ENCODE peak calls at places on chromosomes 7 and 10, in seven cellular contexts. Y, V, Z, M, G, K and B are unnamed samples.

GRCh38 chr7:134873253-134873652 is 93.8 kb downstream of the CALD1 start:
- DNase-seq in Y (no peak), V (no peak), Z (peak), M (no peak), G (peak), K (peak), B (peak)

GRCh38 chr7:41696323-41696916 is 6.5 kb downstream of the INHBA start:
- DNase-seq in Y (peak), V (peak), Z (peak), M (peak), G (peak), K (peak), B (peak)

GRCh38 chr10:86447422-86447821 is 74.2 kb downstream of the WAPL start:
- DNase-seq in Y (no peak), V (no peak), Z (no peak), M (no peak), G (no peak), K (no peak), B (no peak)

GRCh38 chr10:28425431-28425830 is 107.5 kb upstream of the WAC start:
- DNase-seq in Y (no peak), V (no peak), Z (no peak), M (no peak), G (no peak), K (peak), B (no peak)

GRCh38 chr10:119537953-119538630 is 4.4 kb downstream of the RGS10 start:
- DNase-seq in Y (no peak), V (no peak), Z (no peak), M (no peak), G (no peak), K (no peak), B (no peak)

GRCh38 chr7:91165846-91166230 is 98.4 kb upstream of the FZD1 start:
- DNase-seq in Y (no peak), V (no peak), Z (no peak), M (no peak), G (peak), K (peak), B (no peak)

GRCh38 chr7:138868711-138869110 is 70.7 kb upstream of the ATP6V0A4 start:
- DNase-seq in Y (no peak), V (no peak), Z (no peak), M (no peak), G (no peak), K (no peak), B (no peak)

GRCh38 chr7:43591551-43592180 is 8.8 kb downstream of the STK17A start:
- DNase-seq in Y (no peak), V (no peak), Z (no peak), M (no peak), G (peak), K (peak), B (peak)

GRCh38 chr10:12181065-12181775 is 14.5 kb downstream of the NUDT5 start:
- DNase-seq in Y (no peak), V (no peak), Z (peak), M (no peak), G (peak), K (no peak), B (peak)

GRCh38 chr7:151520419-151521229 is 929 bp upstream of the RHEB start:
- DNase-seq in Y (no peak), V (peak), Z (peak), M (no peak), G (no peak), K (peak), B (no peak)

GRCh38 chr10:43863859-43864591 is 215.3 kb upstream of the ZNF32 start:
- DNase-seq in Y (no peak), V (no peak), Z (peak), M (no peak), G (peak), K (peak), B (no peak)

GRCh38 chr7:86784765-86785164 is 141.1 kb downstream of the GRM3 start:
- DNase-seq in Y (no peak), V (no peak), Z (no peak), M (no peak), G (no peak), K (no peak), B (no peak)

GRCh38 chr10:71462642-71462935 is 65.9 kb downstream of the CDH23 start:
- DNase-seq in Y (no peak), V (no peak), Z (no peak), M (no peak), G (no peak), K (no peak), B (no peak)

GRCh38 chr10:44922021-44922420 is 10.9 kb downstream of the TMEM72 start:
- DNase-seq in Y (no peak), V (no peak), Z (no peak), M (no peak), G (no peak), K (no peak), B (no peak)

GRCh38 chr10:101682172-101682825 is 12.7 kb downstream of the FBXW4 start:
- DNase-seq in Y (peak), V (no peak), Z (no peak), M (no peak), G (peak), K (peak), B (no peak)

GRCh38 chr7:106155027-106155426 is 42.9 kb upstream of the SYPL1 start:
- DNase-seq in Y (no peak), V (no peak), Z (no peak), M (no peak), G (no peak), K (no peak), B (no peak)

GRCh38 chr7:17593854-17594419 is 295.5 kb downstream of the AHR start:
- DNase-seq in Y (no peak), V (no peak), Z (no peak), M (no peak), G (no peak), K (peak), B (no peak)

GRCh38 chr10:82874671-82875070 is 999.7 kb downstream of the NRG3 start:
- DNase-seq in Y (no peak), V (no peak), Z (no peak), M (peak), G (no peak), K (peak), B (peak)

GRCh38 chr7:110568932-110569331 is 522.0 kb upstream of the LRRN3 start:
- DNase-seq in Y (no peak), V (no peak), Z (no peak), M (no peak), G (no peak), K (no peak), B (peak)

GRCh38 chr7:74575083-74575803 is 82.3 kb upstream of the GTF2I start:
- DNase-seq in Y (no peak), V (no peak), Z (peak), M (no peak), G (peak), K (peak), B (peak)

GRCh38 chr10:3830946-3831345 is 45.9 kb upstream of the KLF6 start:
- DNase-seq in Y (no peak), V (no peak), Z (no peak), M (no peak), G (peak), K (no peak), B (no peak)

GRCh38 chr10:123990889-123991288 is 99.3 kb upstream of the CPXM2 start:
- DNase-seq in Y (no peak), V (peak), Z (no peak), M (no peak), G (no peak), K (no peak), B (no peak)

GRCh38 chr7:27150568-27151340 is 1.6 kb downstream of the HOXA3 start:
- DNase-seq in Y (peak), V (peak), Z (peak), M (peak), G (peak), K (peak), B (peak)

GRCh38 chr10:121823993-121824463 is 103.8 kb downstream of the ATE1 start:
- DNase-seq in Y (peak), V (peak), Z (peak), M (peak), G (peak), K (peak), B (peak)

GRCh38 chr7:4268040-4268965 is 413.8 kb upstream of the FOXK1 start:
- DNase-seq in Y (no peak), V (peak), Z (no peak), M (no peak), G (no peak), K (no peak), B (no peak)

GRCh38 chr10:126294451-126294850 is 93.8 kb downstream of the ADAM12 start:
- DNase-seq in Y (no peak), V (no peak), Z (no peak), M (no peak), G (peak), K (no peak), B (no peak)

DNA sequence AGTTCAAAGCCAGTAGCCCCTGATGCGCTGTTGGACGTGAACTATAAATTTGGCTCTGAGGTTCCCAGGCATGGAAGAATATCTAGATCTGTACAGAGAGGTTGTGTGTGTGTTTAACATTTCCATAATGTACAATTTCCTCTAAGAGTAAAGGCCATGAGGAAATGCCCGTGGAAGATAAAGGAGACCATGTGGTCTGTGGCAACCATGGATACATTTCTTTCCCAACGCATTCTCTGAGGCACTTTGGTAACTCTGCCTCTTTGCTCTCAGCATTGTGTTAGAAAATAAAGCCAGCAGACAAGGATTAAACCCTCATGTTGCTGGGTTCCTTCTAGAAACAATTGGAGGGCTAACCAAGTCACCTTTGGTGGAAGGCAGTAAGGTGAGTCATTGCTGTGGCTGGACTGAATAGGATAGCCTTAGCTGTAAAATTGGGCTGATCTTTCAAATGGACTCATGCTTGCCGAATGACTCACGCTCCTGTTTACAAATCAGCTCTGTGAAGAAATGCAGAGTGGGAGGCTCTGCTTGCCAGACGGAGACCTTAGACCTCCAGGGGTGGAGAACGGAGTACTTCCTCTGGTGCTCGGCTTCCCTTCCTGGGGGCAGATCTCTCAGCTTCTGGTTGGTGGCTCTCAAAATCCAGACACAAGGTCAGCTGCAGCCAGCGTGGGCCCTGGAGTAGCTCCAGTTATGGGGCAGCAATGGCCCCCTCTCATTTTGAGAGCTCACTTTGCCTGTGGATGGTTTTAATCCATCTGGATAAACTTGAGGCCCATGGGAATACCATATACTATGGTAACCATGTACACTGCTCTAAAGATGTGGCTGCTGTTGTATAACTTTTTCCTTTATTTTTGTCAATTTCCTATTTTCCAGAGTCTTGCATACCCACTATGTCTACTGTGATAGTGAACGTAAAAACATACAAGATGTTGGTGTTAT is 137.3 kb downstream of the TCF7L2 start:
- DNase-seq in Y (no peak), V (peak), Z (peak), M (no peak), G (peak), K (peak), B (peak)
- H3K4me3 ChIP-seq in Y (no peak), V (no peak), Z (no peak), M (no peak), G (no peak), K (no peak), B (no peak)

DNA sequence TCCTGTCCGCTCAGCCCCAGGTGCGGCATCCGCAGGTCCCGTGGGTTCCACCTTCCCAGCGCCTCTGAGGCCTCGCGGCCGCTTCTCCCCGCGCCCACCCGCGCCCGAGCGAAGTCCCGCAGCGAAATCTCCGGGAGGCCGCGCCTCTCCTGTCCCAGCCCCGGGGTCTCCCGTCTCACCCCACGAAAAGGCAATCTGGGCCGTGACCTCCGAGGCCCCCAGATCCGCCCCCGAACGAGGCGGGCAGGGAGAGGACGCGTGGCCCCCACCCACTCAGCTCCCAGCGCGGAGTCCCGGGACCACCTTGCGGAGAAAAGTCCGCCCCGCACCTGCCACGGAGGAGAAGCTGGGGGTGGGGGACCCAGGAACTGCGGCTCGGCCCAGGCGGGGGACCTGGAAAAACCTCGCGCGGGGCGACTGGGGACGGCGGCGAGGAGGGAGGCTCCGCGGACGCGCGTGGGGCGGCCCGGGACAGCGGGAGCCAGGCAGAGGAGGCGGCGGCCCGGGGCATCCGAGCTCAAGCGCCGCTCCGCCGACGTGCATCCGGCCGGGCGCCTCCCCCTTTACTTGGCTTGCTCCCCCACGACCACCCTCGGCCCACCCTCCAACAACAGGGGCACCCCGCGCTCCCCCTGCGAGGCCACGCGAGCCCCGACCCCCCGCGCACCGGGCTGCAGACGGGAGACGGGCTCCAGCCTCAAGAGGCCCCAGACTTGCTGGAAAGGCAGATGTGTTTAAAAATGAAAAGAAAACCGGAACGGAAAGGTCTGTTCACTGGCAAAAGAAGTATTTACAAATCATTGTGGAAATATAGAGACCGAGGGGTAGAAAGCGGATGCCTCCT is 33.0 kb upstream of the RNF32 start:
- DNase-seq in Y (no peak), V (peak), Z (peak), M (no peak), G (peak), K (peak), B (no peak)
- H3K4me3 ChIP-seq in Y (no peak), V (no peak), Z (peak), M (no peak), G (peak), K (peak), B (no peak)

GRCh38 chr7:30596043-30596641 is 1.5 kb downstream of the GARS1 start:
- DNase-seq in Y (peak), V (peak), Z (peak), M (no peak), G (peak), K (peak), B (peak)
- H3K4me3 ChIP-seq in Y (peak), V (peak), Z (peak), M (peak), G (peak), K (peak), B (peak)

DNA sequence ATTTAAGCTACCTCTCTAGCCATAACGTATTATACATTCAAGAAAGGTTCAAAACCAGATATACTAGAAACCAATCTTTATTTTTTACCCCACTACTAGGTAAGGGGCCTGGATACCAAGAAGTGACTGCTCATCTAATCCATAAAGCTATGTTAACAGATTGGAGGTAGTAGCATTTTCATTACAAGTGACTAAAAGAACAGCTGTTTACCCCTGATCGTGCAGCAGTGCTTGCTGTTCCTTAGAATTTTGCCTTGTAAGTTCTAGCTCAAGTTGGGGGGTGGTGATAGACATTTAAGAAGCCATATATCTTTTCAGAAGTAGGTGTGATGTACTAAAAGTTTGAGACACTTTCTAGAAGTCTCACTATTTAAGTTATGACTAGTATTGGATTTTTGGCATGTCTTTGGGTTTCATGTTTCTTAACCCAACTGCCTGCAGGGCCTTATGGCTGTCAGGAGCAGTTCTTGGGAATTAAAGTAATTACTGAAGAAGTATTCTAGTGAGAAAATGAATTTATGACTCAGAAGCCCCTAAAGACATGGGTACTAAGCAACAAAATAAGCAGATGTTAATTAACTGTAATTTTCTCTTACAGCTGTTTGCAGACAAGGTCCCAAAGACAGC is 2.3 kb downstream of the PPIA start:
- DNase-seq in Y (no peak), V (no peak), Z (no peak), M (no peak), G (peak), K (peak), B (no peak)
- H3K4me3 ChIP-seq in Y (peak), V (no peak), Z (peak), M (peak), G (peak), K (peak), B (peak)

DNA sequence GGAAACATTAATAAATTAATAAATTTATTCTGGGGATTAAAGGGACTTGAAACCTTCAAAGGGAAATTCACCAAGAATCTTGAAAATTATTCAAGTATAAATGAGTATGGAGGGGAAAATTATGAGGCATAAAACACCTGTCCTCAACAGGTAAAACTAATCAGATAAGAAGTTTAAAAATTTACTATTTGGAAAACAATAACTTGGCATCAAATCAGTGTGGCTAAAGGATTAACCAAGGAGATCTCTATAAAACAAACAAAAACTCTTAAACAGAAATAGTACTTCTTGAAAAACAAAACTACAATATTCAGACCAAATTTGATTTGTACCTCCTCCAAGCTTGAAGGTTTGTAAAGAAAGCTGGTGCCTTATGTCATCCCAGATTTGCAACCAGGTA is 66.4 kb upstream of the ZNF804B start:
- DNase-seq in Y (no peak), V (no peak), Z (no peak), M (no peak), G (no peak), K (no peak), B (no peak)
- H3K4me3 ChIP-seq in Y (no peak), V (no peak), Z (no peak), M (no peak), G (no peak), K (no peak), B (no peak)